ENCODE peak calls at places on chromosomes 2 and 18, in five cellular contexts. T, S, W, I and D are unnamed samples. For H3K36me3, the result is how much of the 10 kb centered on the place peaks cover.

GRCh38 chr2:120004254-120004653 is 8.6 kb upstream of the EPB41L5 start:
- DNase-seq in T (no peak), S (no peak), W (no peak), I (no peak), D (no peak)

GRCh38 chr18:45793295-45793965 is 32.0 kb upstream of the SIGLEC15 start:
- DNase-seq in T (peak), S (no peak), W (peak), I (peak), D (peak)

GRCh38 chr18:21505231-21505630 is 95.3 kb downstream of the ESCO1 start:
- DNase-seq in T (no peak), S (no peak), W (no peak), I (no peak), D (no peak)

GRCh38 chr18:37487400-37487831 is 78.2 kb downstream of the CELF4 start:
- DNase-seq in T (no peak), S (no peak), W (no peak), I (no peak), D (peak)

GRCh38 chr2:99153921-99154604 is 679 bp downstream of the TSGA10 start:
- DNase-seq in T (peak), S (no peak), W (peak), I (peak), D (no peak)

GRCh38 chr18:7524786-7525185 is 42.3 kb upstream of the PTPRM start:
- DNase-seq in T (no peak), S (no peak), W (no peak), I (no peak), D (peak)

GRCh38 chr2:107543793-107544192 is 282.9 kb upstream of the RGPD4 start:
- DNase-seq in T (no peak), S (no peak), W (no peak), I (no peak), D (no peak)

GRCh38 chr2:202032841-202033316 is 776 bp upstream of the FZD7 start:
- DNase-seq in T (peak), S (peak), W (no peak), I (peak), D (peak)

GRCh38 chr2:17336458-17336857 is 181.8 kb downstream of the RAD51AP2 start:
- DNase-seq in T (no peak), S (no peak), W (no peak), I (no peak), D (no peak)

GRCh38 chr2:19738707-19739106 is 163.1 kb downstream of the TTC32 start:
- DNase-seq in T (peak), S (peak), W (no peak), I (peak), D (peak)
- TF ChIP-seq CTCF in T (no peak), S (no peak), W (no peak), I (no peak), D (no peak)

DNA sequence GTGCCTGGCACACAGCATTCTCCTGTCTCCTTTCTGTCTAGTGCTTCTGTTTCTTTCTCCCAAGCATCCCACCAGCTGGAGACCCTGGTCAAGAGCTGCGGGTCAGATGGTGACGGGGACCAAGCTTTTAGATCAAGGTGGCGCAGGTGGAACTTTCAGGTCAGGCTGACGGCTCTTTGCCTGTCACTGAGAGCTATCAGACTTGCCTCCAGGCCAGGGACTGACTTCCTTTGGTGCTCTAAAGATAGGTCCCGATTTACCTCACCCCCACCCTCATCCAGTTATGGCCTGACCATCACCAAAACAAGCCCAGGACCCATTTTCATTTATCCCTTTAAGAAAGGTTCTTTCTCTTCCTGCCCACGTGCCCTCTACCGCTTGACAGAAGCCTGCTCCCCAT is 1.2 kb upstream of the EMILIN1 start:
- DNase-seq in T (no peak), S (no peak), W (no peak), I (no peak), D (peak)
- H3K36me3 ChIP-seq in T (under half), S (under half), W (under half), I (under half), D (under half)

DNA sequence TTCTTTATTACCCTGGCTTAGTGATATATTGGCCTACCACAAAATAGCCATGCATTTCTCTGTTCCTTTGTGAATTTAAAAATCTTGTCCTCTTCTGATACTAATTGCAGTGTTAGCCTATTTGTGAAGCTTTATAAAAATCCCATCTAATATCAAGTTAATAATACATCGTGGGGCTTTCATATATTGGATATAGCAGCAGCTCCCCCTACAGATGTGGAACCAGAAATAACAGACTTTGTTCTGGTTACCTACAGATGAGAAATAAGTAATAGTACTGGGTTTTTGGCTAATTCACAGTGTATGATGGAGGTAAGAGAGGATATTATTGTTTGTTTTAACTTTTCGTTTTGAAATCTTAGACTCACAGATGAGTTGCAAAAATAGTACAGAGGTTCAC is 1661.7 kb upstream of the PIK3C3 start:
- DNase-seq in T (no peak), S (no peak), W (no peak), I (no peak), D (no peak)
- TF ChIP-seq CTCF in T (no peak), S (no peak), W (peak), I (no peak), D (no peak)

GRCh38 chr2:159226059-159226461 is 60.4 kb downstream of the WDSUB1 start:
- DNase-seq in T (peak), S (no peak), W (peak), I (peak), D (peak)
- H3K36me3 ChIP-seq in T (under half), S (under half), W (under half), I (half or more), D (under half)

DNA sequence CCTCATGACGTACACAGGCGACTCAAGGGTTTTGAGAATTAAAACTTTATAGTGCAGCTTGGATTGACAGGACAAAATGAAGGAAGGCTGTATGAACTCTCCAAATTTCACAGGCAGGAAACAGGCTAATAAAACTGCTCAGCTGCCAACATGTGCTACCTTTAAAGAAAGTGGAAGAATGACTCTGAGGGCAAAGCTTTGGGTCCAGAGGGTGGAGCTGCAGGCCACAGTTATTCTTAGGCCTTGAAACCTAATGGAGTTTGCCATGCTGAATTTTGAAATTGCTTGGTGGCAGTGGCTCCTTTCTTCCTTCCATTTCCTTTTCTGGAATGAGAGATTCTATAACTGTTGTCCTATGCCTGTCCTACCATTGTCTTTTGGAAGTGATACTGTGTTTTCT is 34.8 kb downstream of the HAT1 start:
- DNase-seq in T (no peak), S (no peak), W (no peak), I (no peak), D (peak)
- TF ChIP-seq CTCF in T (no peak), S (no peak), W (no peak), I (no peak), D (peak)

GRCh38 chr2:222864296-222864695 is 3.5 kb downstream of the ACSL3 start:
- DNase-seq in T (peak), S (no peak), W (peak), I (peak), D (peak)
- H3K36me3 ChIP-seq in T (under half), S (under half), W (under half), I (under half), D (under half)

DNA sequence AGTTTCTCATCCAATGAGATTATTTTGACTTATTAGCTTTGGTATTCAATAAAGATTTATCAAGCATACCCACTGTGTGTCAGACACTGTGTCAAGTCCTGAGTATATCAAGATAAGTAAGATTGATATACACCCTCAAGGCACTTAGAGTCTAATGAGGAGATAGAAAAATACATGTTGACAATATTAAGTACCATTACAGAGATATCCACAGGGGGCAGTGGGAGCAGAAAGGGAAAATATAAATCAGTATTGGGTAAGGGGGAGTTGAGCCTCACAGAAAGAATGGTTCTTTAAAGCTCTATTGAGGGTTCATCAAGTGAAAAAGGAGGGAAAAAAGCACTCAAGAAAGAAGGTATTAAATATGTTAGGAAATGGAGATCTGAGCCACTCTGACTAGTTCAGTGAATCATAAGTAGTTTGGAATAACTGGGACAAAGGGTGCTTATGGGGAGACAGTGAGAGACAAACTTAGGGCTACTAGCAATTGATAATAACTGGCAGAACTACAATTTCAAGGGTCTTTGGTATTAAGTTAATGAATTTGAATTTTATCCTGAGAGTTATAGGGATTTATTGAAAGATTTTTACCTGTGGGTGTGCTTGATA is 45.5 kb upstream of the SLC8A1 start:
- DNase-seq in T (no peak), S (no peak), W (no peak), I (peak), D (no peak)
- TF ChIP-seq CTCF in T (no peak), S (no peak), W (no peak), I (no peak), D (no peak)

DNA sequence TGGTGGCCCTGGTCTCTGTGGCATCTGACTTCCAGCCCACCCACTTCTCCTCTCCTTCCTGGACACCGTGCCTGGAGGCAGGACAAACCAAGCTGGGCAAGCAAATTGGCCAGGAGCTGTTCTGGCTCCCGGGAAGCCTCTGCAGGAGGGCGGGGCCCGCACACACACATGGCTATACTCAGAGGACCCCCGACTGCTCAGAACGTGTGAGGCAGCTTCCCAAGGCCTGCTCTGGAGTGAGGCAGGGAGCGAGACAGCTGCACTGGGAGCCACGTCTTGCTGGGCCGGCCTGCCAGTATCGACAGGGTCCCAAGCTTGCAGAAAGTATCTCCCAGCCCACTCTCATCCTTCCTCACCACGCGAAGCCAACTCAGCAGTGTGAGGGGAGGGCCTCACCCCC is 257.3 kb downstream of the TWIST2 start:
- DNase-seq in T (no peak), S (no peak), W (no peak), I (no peak), D (no peak)
- H3K36me3 ChIP-seq in T (under half), S (under half), W (under half), I (half or more), D (under half)

DNA sequence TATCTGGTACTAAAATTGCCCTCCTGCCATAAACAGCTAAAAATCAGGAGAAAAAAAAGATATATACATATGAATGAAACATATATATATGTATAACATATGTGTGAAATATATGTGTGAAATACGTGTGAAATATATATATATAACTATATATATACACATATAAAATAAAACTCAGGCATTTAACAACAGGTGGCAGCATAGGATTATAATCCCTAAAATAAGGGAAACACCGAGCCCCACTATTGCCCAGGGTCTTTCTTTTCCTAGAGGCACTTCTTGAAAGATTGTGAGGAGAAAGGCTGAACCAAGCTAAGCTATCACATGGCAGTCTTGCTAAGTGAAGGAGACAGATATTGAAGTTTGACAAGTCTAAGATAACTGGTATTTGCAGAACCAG is 65.9 kb upstream of the CYTIP start:
- DNase-seq in T (no peak), S (no peak), W (no peak), I (no peak), D (no peak)
- TF ChIP-seq CTCF in T (no peak), S (no peak), W (no peak), I (peak), D (no peak)